ENCODE peak calls at places on chromosomes 12 and 14, in seven cellular contexts. C, L, O, F, I, Y and D are unnamed samples.

GRCh38 chr14:37246427-37246829 is 48.7 kb downstream of the MIPOL1 start:
- DNase-seq in Y (no peak), L (no peak), I (peak), C (no peak), F (no peak), O (no peak), D (peak)

GRCh38 chr14:74737753-74738325 is 24.9 kb downstream of the FCF1 start:
- DNase-seq in O (no peak), F (no peak), L (no peak), C (no peak), Y (no peak), I (no peak), D (no peak)

GRCh38 chr12:71007025-71007424 is 86.5 kb upstream of the PTPRR start:
- DNase-seq in Y (no peak), L (no peak), C (no peak), O (no peak), I (no peak), F (no peak), D (no peak)

GRCh38 chr12:76441016-76441415 is 92.8 kb upstream of the BBS10 start:
- DNase-seq in O (no peak), F (no peak), C (no peak), I (no peak), L (no peak), Y (no peak), D (no peak)

GRCh38 chr14:104101651-104102281 is 16.3 kb downstream of the ASPG start:
- DNase-seq in Y (no peak), I (no peak), C (no peak), L (peak), F (no peak), O (no peak), D (no peak)

GRCh38 chr12:42779186-42779859 is 189.8 kb upstream of the PRICKLE1 start:
- DNase-seq in C (no peak), Y (no peak), O (no peak), F (no peak), I (peak), L (peak), D (peak)

GRCh38 chr12:93025145-93026103 is 96.3 kb upstream of the EEA1 start:
- DNase-seq in C (no peak), I (peak), L (no peak), F (peak), O (no peak), Y (no peak), D (peak)

GRCh38 chr12:111532741-111533140 is 66.4 kb downstream of the ATXN2 start:
- DNase-seq in O (no peak), Y (no peak), C (no peak), L (no peak), I (no peak), F (no peak), D (no peak)

GRCh38 chr12:11595080-11595479 is 54.4 kb upstream of the ETV6 start:
- DNase-seq in L (no peak), O (no peak), Y (no peak), C (no peak), F (no peak), I (no peak), D (no peak)

GRCh38 chr14:52876311-52876710 is 74.5 kb downstream of the FERMT2 start:
- DNase-seq in C (no peak), F (no peak), L (no peak), O (no peak), Y (no peak), I (no peak), D (no peak)

GRCh38 chr12:58095002-58095401 is 153.6 kb downstream of the ATP23 start:
- DNase-seq in F (no peak), O (no peak), L (no peak), C (no peak), Y (no peak), I (no peak), D (no peak)

GRCh38 chr14:32698831-32699230 is 239.8 kb upstream of the NPAS3 start:
- DNase-seq in Y (no peak), I (no peak), L (no peak), O (no peak), F (no peak), C (no peak), D (peak)

GRCh38 chr14:87397499-87397898 is 595.5 kb downstream of the GALC start:
- DNase-seq in O (no peak), I (no peak), C (no peak), L (no peak), Y (no peak), F (no peak), D (no peak)

GRCh38 chr14:73049428-73049827 is 8.9 kb upstream of the RBM25 start:
- DNase-seq in L (no peak), Y (no peak), I (no peak), F (no peak), O (no peak), C (no peak), D (no peak)

GRCh38 chr14:102862154-102862772 is 60.2 kb upstream of the AMN start:
- DNase-seq in L (no peak), I (no peak), F (no peak), O (no peak), C (no peak), Y (no peak), D (no peak)

GRCh38 chr14:75323571-75323970 is 44.9 kb downstream of the FOS start:
- DNase-seq in Y (no peak), C (no peak), F (no peak), O (no peak), L (no peak), I (no peak), D (peak)

GRCh38 chr12:50569321-50569720 is 64.5 kb downstream of the DIP2B start:
- DNase-seq in L (no peak), C (no peak), F (no peak), I (no peak), O (no peak), Y (no peak), D (no peak)

GRCh38 chr12:6187948-6188793 is 12.0 kb upstream of the CD9 start:
- DNase-seq in F (no peak), I (no peak), L (no peak), Y (no peak), C (no peak), O (no peak), D (no peak)

GRCh38 chr12:116633515-116633914 is 74.3 kb downstream of the MAP1LC3B2 start:
- DNase-seq in O (no peak), Y (no peak), C (no peak), I (no peak), F (no peak), L (no peak), D (no peak)

GRCh38 chr12:95574799-95575452 is 23.6 kb upstream of the USP44 start:
- DNase-seq in O (no peak), F (no peak), L (no peak), I (no peak), Y (no peak), C (no peak), D (peak)

GRCh38 chr14:51209457-51209856 is 30.6 kb upstream of the TMX1 start:
- DNase-seq in Y (no peak), F (no peak), I (no peak), O (no peak), C (no peak), L (no peak), D (no peak)

GRCh38 chr12:18217981-18218380 is 43.3 kb upstream of the PIK3C2G start:
- DNase-seq in C (no peak), L (no peak), I (no peak), O (no peak), F (no peak), Y (no peak), D (peak)

GRCh38 chr12:107557589-107558100 is 128.0 kb upstream of the PWP1 start:
- DNase-seq in F (no peak), I (no peak), O (no peak), Y (no peak), L (no peak), C (no peak), D (no peak)

GRCh38 chr12:115818973-115819372 is 458.5 kb downstream of the MED13L start:
- DNase-seq in I (no peak), F (no peak), Y (no peak), L (no peak), C (no peak), O (no peak), D (no peak)

GRCh38 chr12:110382683-110383082 is 20.8 kb downstream of the ANAPC7 start:
- DNase-seq in I (no peak), O (no peak), Y (no peak), L (no peak), F (no peak), C (no peak), D (no peak)

GRCh38 chr14:36019126-36019525 is 157.4 kb downstream of the PTCSC3 start:
- DNase-seq in F (no peak), C (no peak), L (no peak), I (no peak), Y (no peak), O (no peak), D (no peak)

GRCh38 chr12:43653917-43654316 is 101.9 kb upstream of the ADAMTS20 start:
- DNase-seq in I (no peak), C (no peak), L (no peak), Y (no peak), O (no peak), F (no peak), D (no peak)

GRCh38 chr14:80978403-80978802 is 23.0 kb downstream of the TSHR start:
- DNase-seq in F (no peak), O (no peak), C (no peak), I (no peak), L (no peak), Y (no peak), D (no peak)

GRCh38 chr12:265096-265495 is 2.5 kb upstream of the SLC6A13 start:
- DNase-seq in C (no peak), I (no peak), F (no peak), L (no peak), Y (no peak), O (no peak), D (no peak)

GRCh38 chr12:45338272-45338671 is 122.4 kb downstream of the ANO6 start:
- DNase-seq in F (no peak), C (no peak), Y (no peak), L (no peak), I (no peak), O (no peak), D (no peak)
- TF ChIP-seq CTCF in F (no peak), C (no peak), Y (no peak), L (no peak), I (no peak), O (no peak), D (no peak)

GRCh38 chr14:61190341-61190740 is 90.8 kb downstream of the TMEM30B start:
- DNase-seq in Y (no peak), I (no peak), F (no peak), L (no peak), O (no peak), C (no peak), D (no peak)

GRCh38 chr14:61187642-61187905 is 93.6 kb downstream of the TMEM30B start:
- DNase-seq in Y (no peak), C (no peak), L (no peak), F (no peak), O (no peak), I (no peak), D (no peak)

GRCh38 chr14:61186793-61187641 is 94.1 kb downstream of the TMEM30B start:
- DNase-seq in L (no peak), Y (no peak), F (peak), O (no peak), C (no peak), I (no peak), D (no peak)

GRCh38 chr14:61188196-61188595 is 92.9 kb downstream of the TMEM30B start:
- DNase-seq in C (no peak), L (peak), Y (no peak), F (no peak), I (peak), O (no peak), D (no peak)

GRCh38 chr14:61188936-61189808 is 92.0 kb downstream of the TMEM30B start:
- DNase-seq in C (no peak), O (no peak), I (peak), F (peak), Y (peak), L (peak), D (no peak)
- TF ChIP-seq CTCF in C (no peak), O (no peak), I (no peak), F (no peak), Y (no peak), L (peak), D (peak)

GRCh38 chr14:94593749-94594431 is 12.7 kb downstream of the SERPINA5 start:
- DNase-seq in O (no peak), F (no peak), I (no peak), Y (no peak), C (no peak), L (no peak), D (no peak)
- TF ChIP-seq CTCF in O (no peak), F (no peak), I (no peak), Y (no peak), C (no peak), L (no peak), D (no peak)

DNA sequence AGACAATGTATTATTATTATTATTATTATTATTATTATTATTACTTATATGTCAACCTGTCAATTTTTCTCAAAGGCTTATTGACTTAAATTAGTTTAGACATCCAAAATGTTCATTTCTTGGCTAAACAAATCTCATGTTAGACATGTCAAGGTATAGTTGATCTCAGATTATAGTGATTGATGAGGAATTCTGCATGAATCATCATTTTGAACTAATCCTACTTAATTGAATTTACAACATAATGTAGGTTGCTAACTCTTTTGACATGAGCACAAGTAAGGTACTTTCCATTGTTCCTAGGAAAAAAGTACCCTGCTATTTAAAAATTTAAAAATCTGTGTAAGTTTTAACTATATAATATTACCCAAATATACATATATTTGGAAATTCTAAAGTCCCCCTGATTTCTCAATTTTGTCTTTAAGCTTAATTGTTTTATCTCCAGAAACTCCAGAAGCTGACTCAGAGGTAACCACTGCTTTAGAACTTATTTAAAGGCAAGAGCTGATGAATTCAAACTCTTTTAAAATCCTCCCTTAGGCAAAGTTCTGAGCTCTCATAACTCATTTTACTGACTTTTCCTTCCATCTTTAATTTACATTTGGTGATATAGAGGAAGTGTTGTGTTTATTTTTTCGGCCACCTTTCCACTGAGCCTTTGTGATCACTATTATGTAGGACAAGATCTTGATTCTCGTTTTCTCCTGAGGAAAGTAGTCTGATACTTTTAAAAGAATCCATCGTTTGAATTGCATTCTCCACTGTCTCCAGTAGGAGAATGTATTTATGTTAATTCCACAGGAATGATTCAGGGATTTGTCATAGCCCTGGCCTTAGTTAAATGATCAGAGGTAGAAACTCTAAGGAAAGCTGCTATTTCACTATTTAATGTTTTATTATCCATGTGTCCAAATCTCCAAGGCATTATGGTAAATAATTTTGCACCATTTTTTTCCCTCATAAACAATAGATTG is 1304.5 kb downstream of the AACS start:
- DNase-seq in C (no peak), O (no peak), F (no peak), L (no peak), I (no peak), Y (no peak), D (no peak)
- TF ChIP-seq CTCF in C (no peak), O (no peak), F (no peak), L (no peak), I (no peak), Y (no peak), D (no peak)

GRCh38 chr14:90599748-90600507 is 203.1 kb downstream of the CALM1 start:
- DNase-seq in Y (no peak), I (peak), F (no peak), C (no peak), L (no peak), O (no peak), D (peak)
- TF ChIP-seq CTCF in Y (no peak), I (no peak), F (no peak), C (no peak), L (peak), O (no peak), D (peak)